ENCODE peak calls at places on chromosomes 5 and 9, in nine cellular contexts. One of them, this sample, is unnamed.

GRCh38 chr5:150904479-150905311 is at the start of gene ZNF300:
- DNase-seq in neuronal stem cell: peak
- DNase-seq in body of pancreas: peak
- DNase-seq in cardiac muscle cell: peak
- DNase-seq in PC-9: peak
- DNase-seq in stomach: peak
- DNase-seq in CD8-positive, alpha-beta T cell: peak
- DNase-seq in SK-N-MC: peak
- DNase-seq in transverse colon: peak
- DNase-seq in this sample: peak

GRCh38 chr5:39892708-39893107 is 467.9 kb upstream of the DAB2 start:
- DNase-seq in neuronal stem cell: no peak
- DNase-seq in body of pancreas: no peak
- DNase-seq in cardiac muscle cell: peak
- DNase-seq in PC-9: no peak
- DNase-seq in stomach: no peak
- DNase-seq in CD8-positive, alpha-beta T cell: no peak
- DNase-seq in SK-N-MC: no peak
- DNase-seq in transverse colon: no peak
- DNase-seq in this sample: no peak

GRCh38 chr9:134178781-134179551 is 14.6 kb upstream of the RNU6ATAC start:
- DNase-seq in neuronal stem cell: no peak
- DNase-seq in body of pancreas: peak
- DNase-seq in cardiac muscle cell: peak
- DNase-seq in PC-9: no peak
- DNase-seq in stomach: no peak
- DNase-seq in CD8-positive, alpha-beta T cell: no peak
- DNase-seq in SK-N-MC: no peak
- DNase-seq in transverse colon: peak
- DNase-seq in this sample: no peak

GRCh38 chr5:107743357-107744000 is 72.7 kb upstream of the EFNA5 start:
- DNase-seq in neuronal stem cell: no peak
- DNase-seq in body of pancreas: no peak
- DNase-seq in cardiac muscle cell: no peak
- DNase-seq in PC-9: peak
- DNase-seq in stomach: no peak
- DNase-seq in CD8-positive, alpha-beta T cell: no peak
- DNase-seq in SK-N-MC: no peak
- DNase-seq in transverse colon: no peak
- DNase-seq in this sample: no peak

GRCh38 chr5:163888366-163888765 is 382.9 kb downstream of the MAT2B start:
- DNase-seq in neuronal stem cell: no peak
- DNase-seq in body of pancreas: no peak
- DNase-seq in cardiac muscle cell: peak
- DNase-seq in PC-9: no peak
- DNase-seq in stomach: no peak
- DNase-seq in CD8-positive, alpha-beta T cell: no peak
- DNase-seq in SK-N-MC: no peak
- DNase-seq in transverse colon: no peak
- DNase-seq in this sample: no peak

GRCh38 chr5:174523311-174524159 is 200.8 kb upstream of the MSX2 start:
- DNase-seq in neuronal stem cell: no peak
- DNase-seq in body of pancreas: no peak
- DNase-seq in cardiac muscle cell: no peak
- DNase-seq in PC-9: no peak
- DNase-seq in stomach: no peak
- DNase-seq in CD8-positive, alpha-beta T cell: no peak
- DNase-seq in SK-N-MC: no peak
- DNase-seq in transverse colon: no peak
- DNase-seq in this sample: no peak

GRCh38 chr9:126009047-126009446 is 261.9 kb downstream of the PBX3 start:
- DNase-seq in neuronal stem cell: no peak
- DNase-seq in body of pancreas: no peak
- DNase-seq in cardiac muscle cell: no peak
- DNase-seq in PC-9: no peak
- DNase-seq in stomach: no peak
- DNase-seq in CD8-positive, alpha-beta T cell: no peak
- DNase-seq in SK-N-MC: no peak
- DNase-seq in transverse colon: no peak
- DNase-seq in this sample: no peak

GRCh38 chr9:38305616-38306015 is 86.9 kb upstream of the ALDH1B1 start:
- DNase-seq in neuronal stem cell: no peak
- DNase-seq in body of pancreas: no peak
- DNase-seq in cardiac muscle cell: no peak
- DNase-seq in PC-9: no peak
- DNase-seq in stomach: no peak
- DNase-seq in CD8-positive, alpha-beta T cell: no peak
- DNase-seq in SK-N-MC: no peak
- DNase-seq in transverse colon: no peak
- DNase-seq in this sample: no peak

GRCh38 chr9:30967484-30967883 is 1417.0 kb upstream of the ACO1 start:
- DNase-seq in neuronal stem cell: peak
- DNase-seq in body of pancreas: no peak
- DNase-seq in cardiac muscle cell: no peak
- DNase-seq in PC-9: no peak
- DNase-seq in stomach: no peak
- DNase-seq in CD8-positive, alpha-beta T cell: no peak
- DNase-seq in SK-N-MC: no peak
- DNase-seq in transverse colon: no peak
- DNase-seq in this sample: no peak

GRCh38 chr9:135816179-135816970 is 91.0 kb downstream of the CAMSAP1 start:
- DNase-seq in neuronal stem cell: no peak
- DNase-seq in body of pancreas: no peak
- DNase-seq in cardiac muscle cell: no peak
- DNase-seq in PC-9: no peak
- DNase-seq in stomach: no peak
- DNase-seq in CD8-positive, alpha-beta T cell: no peak
- DNase-seq in SK-N-MC: no peak
- DNase-seq in transverse colon: no peak
- DNase-seq in this sample: no peak
- H3K27ac ChIP-seq in neuronal stem cell: no peak
- H3K27ac ChIP-seq in body of pancreas: no peak
- H3K27ac ChIP-seq in cardiac muscle cell: no peak
- H3K27ac ChIP-seq in PC-9: no peak
- H3K27ac ChIP-seq in stomach: no peak
- H3K27ac ChIP-seq in CD8-positive, alpha-beta T cell: no peak
- H3K27ac ChIP-seq in SK-N-MC: no peak
- H3K27ac ChIP-seq in transverse colon: no peak
- H3K27ac ChIP-seq in this sample: no peak

GRCh38 chr5:131277875-131278795 is 14.3 kb downstream of the CDC42SE2 start:
- DNase-seq in neuronal stem cell: no peak
- DNase-seq in body of pancreas: no peak
- DNase-seq in cardiac muscle cell: no peak
- DNase-seq in PC-9: no peak
- DNase-seq in stomach: no peak
- DNase-seq in CD8-positive, alpha-beta T cell: no peak
- DNase-seq in SK-N-MC: no peak
- DNase-seq in transverse colon: no peak
- DNase-seq in this sample: no peak

GRCh38 chr5:131277415-131277814 is 13.6 kb downstream of the CDC42SE2 start:
- DNase-seq in neuronal stem cell: no peak
- DNase-seq in body of pancreas: no peak
- DNase-seq in cardiac muscle cell: no peak
- DNase-seq in PC-9: no peak
- DNase-seq in stomach: no peak
- DNase-seq in CD8-positive, alpha-beta T cell: no peak
- DNase-seq in SK-N-MC: no peak
- DNase-seq in transverse colon: no peak
- DNase-seq in this sample: no peak

GRCh38 chr5:131272365-131273123 is 8.7 kb downstream of the CDC42SE2 start:
- DNase-seq in neuronal stem cell: no peak
- DNase-seq in body of pancreas: no peak
- DNase-seq in cardiac muscle cell: no peak
- DNase-seq in PC-9: no peak
- DNase-seq in stomach: no peak
- DNase-seq in CD8-positive, alpha-beta T cell: no peak
- DNase-seq in SK-N-MC: no peak
- DNase-seq in transverse colon: no peak
- DNase-seq in this sample: no peak

GRCh38 chr5:131275996-131276535 is 12.2 kb downstream of the CDC42SE2 start:
- DNase-seq in neuronal stem cell: no peak
- DNase-seq in body of pancreas: no peak
- DNase-seq in cardiac muscle cell: no peak
- DNase-seq in PC-9: no peak
- DNase-seq in stomach: no peak
- DNase-seq in CD8-positive, alpha-beta T cell: no peak
- DNase-seq in SK-N-MC: no peak
- DNase-seq in transverse colon: no peak
- DNase-seq in this sample: no peak

GRCh38 chr5:131274341-131275063 is 10.6 kb downstream of the CDC42SE2 start:
- DNase-seq in neuronal stem cell: no peak
- DNase-seq in body of pancreas: no peak
- DNase-seq in cardiac muscle cell: no peak
- DNase-seq in PC-9: no peak
- DNase-seq in stomach: no peak
- DNase-seq in CD8-positive, alpha-beta T cell: no peak
- DNase-seq in SK-N-MC: no peak
- DNase-seq in transverse colon: no peak
- DNase-seq in this sample: no peak
- H3K27ac ChIP-seq in neuronal stem cell: no peak
- H3K27ac ChIP-seq in body of pancreas: no peak
- H3K27ac ChIP-seq in cardiac muscle cell: no peak
- H3K27ac ChIP-seq in PC-9: no peak
- H3K27ac ChIP-seq in stomach: no peak
- H3K27ac ChIP-seq in CD8-positive, alpha-beta T cell: peak
- H3K27ac ChIP-seq in SK-N-MC: peak
- H3K27ac ChIP-seq in transverse colon: peak
- H3K27ac ChIP-seq in this sample: no peak

DNA sequence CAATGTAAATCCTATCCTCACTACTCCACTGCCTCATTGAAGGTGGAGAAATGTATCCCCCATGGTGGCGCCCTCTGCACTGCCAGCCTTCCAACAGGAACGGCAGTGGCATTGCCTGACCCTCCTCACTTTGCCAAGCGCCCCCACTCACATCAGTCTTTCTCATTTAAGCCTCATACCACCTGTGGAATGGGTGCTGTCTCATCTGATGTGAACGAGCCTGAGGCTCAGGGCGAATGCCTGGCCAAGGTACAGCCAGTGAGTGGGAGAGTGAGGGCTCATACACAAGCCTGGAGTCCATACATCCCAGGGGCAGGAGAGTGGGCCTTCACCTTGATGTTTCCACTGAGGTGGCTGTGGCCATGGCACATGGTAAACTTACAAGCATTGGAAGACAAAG is 10.3 kb downstream of the F2RL2 start:
- DNase-seq in neuronal stem cell: no peak
- DNase-seq in body of pancreas: no peak
- DNase-seq in cardiac muscle cell: no peak
- DNase-seq in PC-9: no peak
- DNase-seq in stomach: no peak
- DNase-seq in CD8-positive, alpha-beta T cell: no peak
- DNase-seq in SK-N-MC: no peak
- DNase-seq in transverse colon: no peak
- DNase-seq in this sample: no peak
- H3K27ac ChIP-seq in neuronal stem cell: no peak
- H3K27ac ChIP-seq in body of pancreas: no peak
- H3K27ac ChIP-seq in cardiac muscle cell: no peak
- H3K27ac ChIP-seq in PC-9: no peak
- H3K27ac ChIP-seq in stomach: no peak
- H3K27ac ChIP-seq in CD8-positive, alpha-beta T cell: no peak
- H3K27ac ChIP-seq in SK-N-MC: no peak
- H3K27ac ChIP-seq in transverse colon: no peak
- H3K27ac ChIP-seq in this sample: no peak

GRCh38 chr5:147382776-147383175 is 127.1 kb downstream of the DPYSL3 start:
- DNase-seq in neuronal stem cell: no peak
- DNase-seq in body of pancreas: no peak
- DNase-seq in cardiac muscle cell: peak
- DNase-seq in PC-9: no peak
- DNase-seq in stomach: no peak
- DNase-seq in CD8-positive, alpha-beta T cell: no peak
- DNase-seq in SK-N-MC: no peak
- DNase-seq in transverse colon: no peak
- DNase-seq in this sample: no peak
- H3K27ac ChIP-seq in neuronal stem cell: no peak
- H3K27ac ChIP-seq in body of pancreas: no peak
- H3K27ac ChIP-seq in cardiac muscle cell: no peak
- H3K27ac ChIP-seq in PC-9: no peak
- H3K27ac ChIP-seq in stomach: no peak
- H3K27ac ChIP-seq in CD8-positive, alpha-beta T cell: no peak
- H3K27ac ChIP-seq in SK-N-MC: no peak
- H3K27ac ChIP-seq in transverse colon: peak
- H3K27ac ChIP-seq in this sample: no peak

DNA sequence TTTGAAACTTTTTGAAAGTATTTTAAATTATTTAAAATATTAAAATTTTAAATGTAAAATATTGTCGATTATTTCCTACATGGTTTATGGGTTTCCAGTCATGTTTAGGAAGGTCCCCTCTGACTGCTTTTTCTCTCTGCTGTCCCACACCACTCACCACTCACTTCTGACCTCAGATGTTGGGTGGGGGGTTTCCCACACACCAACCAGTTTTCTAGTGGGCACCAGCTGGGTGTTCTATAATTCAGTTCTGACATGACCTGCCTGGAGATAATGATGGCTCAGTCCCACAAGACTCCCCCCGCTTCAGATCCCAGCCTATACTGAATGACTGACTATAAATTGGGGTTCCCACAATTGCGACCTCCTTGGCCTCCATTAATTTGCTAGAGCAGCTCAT is 310.4 kb downstream of the GADD45G start:
- DNase-seq in neuronal stem cell: no peak
- DNase-seq in body of pancreas: no peak
- DNase-seq in cardiac muscle cell: no peak
- DNase-seq in PC-9: no peak
- DNase-seq in stomach: no peak
- DNase-seq in CD8-positive, alpha-beta T cell: no peak
- DNase-seq in SK-N-MC: no peak
- DNase-seq in transverse colon: no peak
- DNase-seq in this sample: no peak
- H3K27ac ChIP-seq in neuronal stem cell: no peak
- H3K27ac ChIP-seq in body of pancreas: no peak
- H3K27ac ChIP-seq in cardiac muscle cell: no peak
- H3K27ac ChIP-seq in PC-9: no peak
- H3K27ac ChIP-seq in stomach: no peak
- H3K27ac ChIP-seq in CD8-positive, alpha-beta T cell: no peak
- H3K27ac ChIP-seq in SK-N-MC: no peak
- H3K27ac ChIP-seq in transverse colon: no peak
- H3K27ac ChIP-seq in this sample: no peak

This sample was measured in lung.